ENCODE peak calls at places on chromosome 19, in five cellular contexts. B is T-helper 17 cell, T is HepG2, N is AG04450, W is BE2C. R is an unnamed sample. For H3K9me3, the result is how much of the 10 kb centered on the place peaks cover.

GRCh38 chr19:19448238-19448544 is 42.7 kb downstream of the GATAD2A start:
- DNase-seq in B (no peak), T (no peak), N (no peak), W (no peak), R (no peak)

GRCh38 chr19:18100710-18101109 is 3.1 kb downstream of the MAST3 start:
- DNase-seq in B (no peak), T (peak), N (no peak), W (no peak), R (no peak)

GRCh38 chr19:7067716-7068115 is 1.8 kb upstream of the ZNF557 start:
- DNase-seq in B (no peak), T (no peak), N (no peak), W (no peak), R (no peak)

GRCh38 chr19:6378036-6378435 is 2.3 kb upstream of the PSPN start:
- DNase-seq in B (no peak), T (no peak), N (peak), W (no peak), R (no peak)

GRCh38 chr19:41114132-41114531 is at the start of gene CYP2F1:
- DNase-seq in B (no peak), T (no peak), N (no peak), W (no peak), R (no peak)

GRCh38 chr19:32914879-32915278 is 45.3 kb upstream of the SLC7A9 start:
- DNase-seq in B (no peak), T (no peak), N (no peak), W (no peak), R (no peak)

GRCh38 chr19:17616961-17617806 is 61.7 kb downstream of the COLGALT1 start:
- DNase-seq in B (no peak), T (peak), N (no peak), W (peak), R (peak)

GRCh38 chr19:18649371-18650047 is 12.7 kb downstream of the KLHL26 start:
- DNase-seq in B (no peak), T (no peak), N (no peak), W (peak), R (no peak)

GRCh38 chr19:11465605-11466004 is 15.2 kb downstream of the ELAVL3 start:
- DNase-seq in B (no peak), T (no peak), N (no peak), W (no peak), R (no peak)

GRCh38 chr19:8451885-8452284 is 7.1 kb downstream of the HNRNPM start:
- DNase-seq in B (no peak), T (peak), N (no peak), W (no peak), R (no peak)

GRCh38 chr19:13366529-13367143 is 139.6 kb downstream of the CACNA1A start:
- DNase-seq in B (no peak), T (no peak), N (no peak), W (no peak), R (peak)

GRCh38 chr19:19034204-19034624 is 811 bp downstream of the ARMC6 start:
- DNase-seq in B (peak), T (peak), N (no peak), W (peak), R (peak)

GRCh38 chr19:14300281-14300680 is 81.0 kb upstream of the ADGRE5 start:
- DNase-seq in B (no peak), T (no peak), N (no peak), W (no peak), R (peak)

GRCh38 chr19:18062043-18062442 is 24.7 kb downstream of the IL12RB1 start:
- DNase-seq in B (no peak), T (no peak), N (no peak), W (no peak), R (no peak)

GRCh38 chr19:535017-535835 is 3.7 kb downstream of the CDC34 start:
- DNase-seq in B (no peak), T (no peak), N (no peak), W (no peak), R (no peak)

GRCh38 chr19:44807652-44808462 is 1.0 kb upstream of the BCAM start:
- DNase-seq in B (no peak), T (peak), N (no peak), W (no peak), R (peak)

GRCh38 chr19:45919678-45920077 is 5.1 kb upstream of the NANOS2 start:
- DNase-seq in B (no peak), T (no peak), N (no peak), W (no peak), R (no peak)

GRCh38 chr19:45767881-45768643 is 990 bp downstream of the SIX5 start:
- DNase-seq in B (no peak), T (peak), N (no peak), W (no peak), R (peak)

GRCh38 chr19:15684828-15685227 is 11.9 kb downstream of the CYP4F12 start:
- DNase-seq in B (no peak), T (no peak), N (no peak), W (no peak), R (no peak)
- H3K9me3 ChIP-seq in B (under half), T (under half), N (under half), W (under half), R (under half)

DNA sequence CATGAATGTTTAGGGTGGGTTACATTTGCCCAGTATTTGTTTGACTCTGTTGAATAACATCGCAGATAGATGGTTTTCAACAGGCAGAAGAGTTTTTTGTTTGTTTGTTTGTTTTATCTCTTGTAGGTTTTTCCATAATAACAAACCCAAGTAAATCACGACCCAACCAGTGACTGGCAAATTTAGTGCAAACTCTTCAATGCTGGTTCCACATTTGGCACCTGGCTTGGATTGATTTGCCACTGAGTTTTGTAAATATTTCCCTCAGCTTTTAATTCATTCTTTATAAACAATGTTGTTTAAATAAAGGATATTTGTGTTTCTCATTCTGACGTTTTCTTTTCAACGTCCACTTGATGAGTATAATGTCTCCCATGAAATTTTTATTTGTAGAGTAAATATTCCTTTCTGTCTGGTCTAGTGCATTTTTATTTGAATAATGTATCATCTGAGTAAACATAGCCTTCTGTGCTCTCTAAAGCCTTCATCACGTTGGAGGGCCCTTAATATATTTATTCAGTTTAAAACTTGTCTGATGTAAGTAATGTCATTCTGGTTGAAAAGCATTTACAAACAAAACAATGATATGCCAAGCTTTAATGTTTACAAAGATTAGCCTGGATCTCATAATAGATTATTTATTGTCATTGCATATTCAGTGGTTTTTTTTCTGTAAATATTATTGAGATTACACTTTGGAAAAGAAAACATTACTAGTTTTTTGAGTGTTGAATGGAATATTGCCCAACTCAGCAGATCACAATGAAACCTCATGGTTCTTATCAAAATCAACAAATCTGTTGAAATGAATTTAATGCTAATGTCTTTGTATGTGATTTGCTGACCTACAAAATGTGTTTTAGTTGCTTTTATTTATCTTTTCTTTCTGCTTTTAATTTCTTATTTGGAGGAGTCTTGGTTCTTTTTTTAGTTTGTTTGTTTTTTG is 90.4 kb upstream of the PEG3 start:
- DNase-seq in B (no peak), T (peak), N (no peak), W (no peak), R (no peak)
- H3K9me3 ChIP-seq in B (under half), T (under half), N (under half), W (under half), R (under half)

GRCh38 chr19:36876993-36877938 is 26.6 kb downstream of the ZNF345 start:
- DNase-seq in B (no peak), T (no peak), N (no peak), W (no peak), R (no peak)
- H3K9me3 ChIP-seq in B (under half), T (half or more), N (under half), W (under half), R (under half)

GRCh38 chr19:57706346-57706745 is 2.7 kb downstream of the ZNF154 start:
- DNase-seq in B (no peak), T (no peak), N (no peak), W (no peak), R (no peak)

DNA sequence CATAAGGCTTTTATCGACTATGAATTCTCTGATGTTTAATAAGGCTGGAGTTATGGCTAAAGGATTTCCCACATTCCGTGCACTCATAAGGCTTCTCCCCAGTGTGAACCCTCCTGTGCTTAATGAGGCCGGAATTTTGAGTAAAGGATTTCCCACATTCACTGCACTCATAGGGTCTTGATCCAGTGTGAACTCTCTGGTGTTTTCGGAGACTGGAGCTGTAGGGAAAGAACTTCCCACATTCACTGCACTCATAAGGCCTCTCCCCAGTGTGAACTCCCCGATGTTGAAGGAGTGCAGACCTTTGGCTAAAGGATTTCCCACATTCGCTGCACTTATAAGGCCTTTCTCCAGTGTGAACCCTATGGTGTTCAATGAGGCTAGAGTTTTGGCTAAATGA is 7.4 kb downstream of the ZNF154 start:
- DNase-seq in B (no peak), T (no peak), N (no peak), W (no peak), R (no peak)
- H3K9me3 ChIP-seq in B (under half), T (under half), N (half or more), W (under half), R (under half)

GRCh38 chr19:42697884-42698283 is 42.4 kb downstream of the PSG3 start:
- DNase-seq in B (no peak), T (no peak), N (no peak), W (no peak), R (no peak)
- H3K9me3 ChIP-seq in B (under half), T (under half), N (under half), W (under half), R (under half)

GRCh38 chr19:35757749-35758608 is at the start of gene PROSER3:
- DNase-seq in B (peak), T (peak), N (peak), W (peak), R (peak)

GRCh38 chr19:35755160-35755549 is 1.7 kb downstream of the HSPB6 start:
- DNase-seq in B (no peak), T (no peak), N (no peak), W (no peak), R (no peak)

GRCh38 chr19:35757231-35757748 is 461 bp upstream of the HSPB6 start:
- DNase-seq in B (peak), T (peak), N (peak), W (peak), R (peak)

GRCh38 chr19:35755550-35756371 is 1.1 kb downstream of the HSPB6 start:
- DNase-seq in B (peak), T (no peak), N (no peak), W (no peak), R (no peak)

GRCh38 chr19:35756373-35757230 is at the start of gene HSPB6:
- DNase-seq in B (no peak), T (no peak), N (no peak), W (no peak), R (no peak)
- H3K9me3 ChIP-seq in B (under half), T (under half), N (under half), W (under half), R (under half)

GRCh38 chr19:2151339-2152229 is at the start of gene AP3D1:
- DNase-seq in B (peak), T (peak), N (peak), W (peak), R (peak)
- H3K9me3 ChIP-seq in B (under half), T (under half), N (under half), W (under half), R (under half)

GRCh38 chr19:3525052-3525451 is 13.9 kb upstream of the TEKTIP1 start:
- DNase-seq in B (no peak), T (no peak), N (no peak), W (no peak), R (no peak)

GRCh38 chr19:3524075-3524842 is 14.7 kb upstream of the TEKTIP1 start:
- DNase-seq in B (no peak), T (no peak), N (no peak), W (no peak), R (no peak)

GRCh38 chr19:3521104-3521445 is 15.0 kb downstream of the FZR1 start:
- DNase-seq in B (no peak), T (no peak), N (no peak), W (no peak), R (no peak)

GRCh38 chr19:3522421-3523360 is 16.3 kb upstream of the TEKTIP1 start:
- DNase-seq in B (no peak), T (no peak), N (no peak), W (no peak), R (no peak)

GRCh38 chr19:3523361-3524074 is 15.5 kb upstream of the TEKTIP1 start:
- DNase-seq in B (no peak), T (no peak), N (no peak), W (no peak), R (no peak)
- H3K9me3 ChIP-seq in B (under half), T (under half), N (under half), W (under half), R (under half)

GRCh38 chr19:56566904-56567273 is 379 bp upstream of the ZNF470 start:
- DNase-seq in B (no peak), T (no peak), N (no peak), W (peak), R (no peak)
- H3K9me3 ChIP-seq in B (under half), T (half or more), N (half or more), W (under half), R (under half)

R was measured in HAP-1.